ENCODE peak calls at places on chromosomes 5 and 9, in seven cellular contexts. B is tibial artery; U is NCI-H460; A is stimulated activated CD4-positive, alpha-beta T cell treated with anti-CD3 and anti-CD28 coated beads, Interleukin-1b, Interleukin-23, amount 100 ng/mL, for 1 hour; M is NCI-H1092; N is T47D; T is nephron progenitor cell. G is an unnamed sample.

GRCh38 chr9:121720992-121721350 is 69.5 kb downstream of the DAB2IP start:
- DNase-seq in B (no peak), U (no peak), A (no peak), M (no peak), N (peak; percentile 57), T (no peak), G (no peak)

GRCh38 chr5:118478852-118479251 is 509.5 kb downstream of the DTWD2 start:
- DNase-seq in B (no peak), U (no peak), A (no peak), M (no peak), N (no peak), T (no peak), G (no peak)

GRCh38 chr5:98771389-98772109 is 1.9 kb upstream of the RGMB start:
- DNase-seq in B (peak; percentile 66), U (peak; percentile 88), A (no peak), M (peak; percentile 67), N (peak; percentile 93), T (peak; percentile 71), G (peak; percentile 81)

GRCh38 chr5:84602371-84602771 is 217.7 kb upstream of the EDIL3 start:
- DNase-seq in B (no peak), U (no peak), A (no peak), M (no peak), N (no peak), T (no peak), G (no peak)

GRCh38 chr9:117887383-117887782 is 183.2 kb downstream of the TLR4 start:
- DNase-seq in B (no peak), U (no peak), A (no peak), M (no peak), N (no peak), T (no peak), G (no peak)

GRCh38 chr9:87567047-87567446 is 69.4 kb downstream of the DAPK1 start:
- DNase-seq in B (no peak), U (no peak), A (no peak), M (peak; percentile 60), N (no peak), T (no peak), G (no peak)

GRCh38 chr9:137575725-137576411 is 2.9 kb downstream of the DPH7 start:
- DNase-seq in B (no peak), U (no peak), A (no peak), M (no peak), N (peak; percentile 46), T (no peak), G (no peak)

GRCh38 chr9:94697972-94698581 is 28.4 kb upstream of the AOPEP start:
- DNase-seq in B (no peak), U (no peak), A (no peak), M (no peak), N (peak; percentile 50), T (peak; percentile 11), G (no peak)

GRCh38 chr5:146862641-146863040 is 15.9 kb downstream of the PPP2R2B start:
- DNase-seq in B (no peak), U (no peak), A (no peak), M (no peak), N (no peak), T (no peak), G (no peak)

GRCh38 chr9:107239474-107239873 is 43.6 kb upstream of the RAD23B start:
- DNase-seq in B (no peak), U (peak; percentile 20), A (no peak), M (no peak), N (peak; percentile 72), T (no peak), G (no peak)